ENCODE peak calls at places on chromosomes 3 and 15, in four cellular contexts. One of them, this sample, is unnamed.
A peak's percentile ranks its signal among the peaks of the same experiment; 100 is the strongest.

GRCh38 chr3:172675371-172676193 is 35.3 kb downstream of the NCEH1 start:
- DNase-seq in HepG2: peak; percentile 53
- DNase-seq in H1: no peak
- DNase-seq in A549: no peak
- DNase-seq in this sample: peak; percentile 65

GRCh38 chr15:74790080-74790916 is 8.4 kb downstream of the CSK start:
- DNase-seq in A549: no peak
- DNase-seq in H1: no peak
- DNase-seq in HepG2: no peak
- DNase-seq in this sample: no peak

GRCh38 chr3:183662099-183662498 is 26.7 kb downstream of the KLHL24 start:
- DNase-seq in A549: no peak
- DNase-seq in HepG2: no peak
- DNase-seq in H1: no peak
- DNase-seq in this sample: no peak

GRCh38 chr15:55993804-55994539 is 560 bp upstream of the NEDD4 start:
- DNase-seq in HepG2: peak; percentile 24
- DNase-seq in H1: no peak
- DNase-seq in A549: peak; percentile 50
- DNase-seq in this sample: peak; percentile 36

GRCh38 chr15:25054943-25055342 is 100.2 kb downstream of the SNRPN start:
- DNase-seq in A549: no peak
- DNase-seq in H1: no peak
- DNase-seq in HepG2: no peak
- DNase-seq in this sample: no peak

GRCh38 chr3:32198011-32198410 is 40.5 kb upstream of the CMTM8 start:
- DNase-seq in HepG2: no peak
- DNase-seq in A549: no peak
- DNase-seq in H1: no peak
- DNase-seq in this sample: no peak

GRCh38 chr15:42994546-42994945 is 74.0 kb upstream of the TTBK2 start:
- DNase-seq in HepG2: no peak
- DNase-seq in A549: no peak
- DNase-seq in H1: no peak
- DNase-seq in this sample: no peak

GRCh38 chr3:145776782-145777408 is 384.1 kb downstream of the PLOD2 start:
- DNase-seq in H1: peak; percentile 13
- DNase-seq in HepG2: peak; percentile 47
- DNase-seq in A549: peak; percentile 11
- DNase-seq in this sample: peak; percentile 3

GRCh38 chr15:76330281-76330680 is 6.3 kb upstream of the ISL2 start:
- DNase-seq in H1: no peak
- DNase-seq in HepG2: peak; percentile 47
- DNase-seq in A549: peak; percentile 90
- DNase-seq in this sample: no peak

GRCh38 chr3:56468184-56469106 is at the start of gene ERC2:
- DNase-seq in A549: peak; percentile 6
- DNase-seq in H1: peak; percentile 75
- DNase-seq in HepG2: peak; percentile 34
- DNase-seq in this sample: peak; percentile 15

GRCh38 chr3:126258670-126259069 is 78.3 kb upstream of the ALDH1L1 start:
- DNase-seq in A549: no peak
- DNase-seq in HepG2: no peak
- DNase-seq in H1: no peak
- DNase-seq in this sample: peak; percentile 44

GRCh38 chr3:47890037-47890831 is 87.3 kb downstream of the DHX30 start:
- DNase-seq in HepG2: no peak
- DNase-seq in A549: no peak
- DNase-seq in H1: no peak
- DNase-seq in this sample: no peak

GRCh38 chr3:8981700-8982099 is 18.4 kb upstream of the RAD18 start:
- DNase-seq in HepG2: peak; percentile 29
- DNase-seq in H1: no peak
- DNase-seq in A549: no peak
- DNase-seq in this sample: no peak

GRCh38 chr3:106197532-106198187 is 328.8 kb upstream of the CBLB start:
- DNase-seq in H1: no peak
- DNase-seq in A549: no peak
- DNase-seq in HepG2: no peak
- DNase-seq in this sample: no peak

GRCh38 chr3:160931474-160931873 is 173.7 kb downstream of the B3GALNT1 start:
- DNase-seq in HepG2: no peak
- DNase-seq in A549: no peak
- DNase-seq in H1: no peak
- DNase-seq in this sample: no peak

GRCh38 chr3:46008058-46008457 is 12.4 kb upstream of the FYCO1 start:
- DNase-seq in A549: no peak
- DNase-seq in H1: no peak
- DNase-seq in HepG2: no peak
- DNase-seq in this sample: no peak

GRCh38 chr3:185094691-185095090 is 58.2 kb downstream of the C3orf70 start:
- DNase-seq in A549: no peak
- DNase-seq in HepG2: no peak
- DNase-seq in H1: no peak
- DNase-seq in this sample: no peak

GRCh38 chr3:31399270-31399669 is 133.5 kb upstream of the STT3B start:
- DNase-seq in H1: no peak
- DNase-seq in A549: no peak
- DNase-seq in HepG2: no peak
- DNase-seq in this sample: no peak

GRCh38 chr3:197298858-197299854 is 744 bp upstream of the DLG1 start:
- DNase-seq in HepG2: peak; percentile 49
- DNase-seq in A549: peak; percentile 37
- DNase-seq in H1: no peak
- DNase-seq in this sample: peak; percentile 62

GRCh38 chr3:172101107-172101506 is 61.7 kb downstream of the FNDC3B start:
- DNase-seq in A549: no peak
- DNase-seq in H1: no peak
- DNase-seq in HepG2: peak; percentile 81
- DNase-seq in this sample: peak; percentile 24

GRCh38 chr3:182618085-182618732 is 175.1 kb upstream of the ATP11B start:
- DNase-seq in H1: no peak
- DNase-seq in HepG2: peak; percentile 12
- DNase-seq in A549: no peak
- DNase-seq in this sample: no peak

GRCh38 chr15:49040151-49040550 is 6.1 kb downstream of the SECISBP2L start:
- DNase-seq in A549: no peak
- DNase-seq in H1: no peak
- DNase-seq in HepG2: no peak
- DNase-seq in this sample: no peak

GRCh38 chr3:144636833-144637232 is 665.2 kb downstream of the DIPK2A start:
- DNase-seq in H1: peak; percentile 9
- DNase-seq in HepG2: peak; percentile 2
- DNase-seq in A549: peak; percentile 1
- DNase-seq in this sample: no peak
- TF ChIP-seq RNF2 in H1: no peak
- TF ChIP-seq RNF2 in HepG2: no peak
- TF ChIP-seq RNF2 in A549: no peak
- TF ChIP-seq RNF2 in this sample: no peak

DNA sequence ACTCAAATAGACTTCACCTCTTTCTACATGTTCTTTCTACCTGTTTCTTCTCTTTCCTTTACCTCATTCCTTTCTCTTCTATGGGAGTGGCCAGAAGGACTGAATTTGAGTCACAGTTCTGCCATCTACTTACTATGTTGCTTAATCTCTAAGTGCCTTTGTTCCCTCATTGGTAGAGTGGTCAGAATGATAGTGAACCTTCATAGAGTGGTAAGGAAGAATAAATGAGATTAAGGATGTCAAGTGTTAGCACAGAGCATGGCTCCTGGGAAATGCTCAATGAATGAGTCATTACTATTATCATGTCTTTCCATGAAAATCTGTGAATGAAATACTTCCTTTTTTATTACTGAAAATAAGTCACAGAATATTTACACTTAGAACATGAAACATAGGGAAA is 17.5 kb downstream of the TMEM207 start:
- DNase-seq in HepG2: no peak
- DNase-seq in A549: no peak
- DNase-seq in H1: no peak
- DNase-seq in this sample: no peak
- TF ChIP-seq RNF2 in HepG2: no peak
- TF ChIP-seq RNF2 in A549: no peak
- TF ChIP-seq RNF2 in H1: no peak
- TF ChIP-seq RNF2 in this sample: no peak

GRCh38 chr15:95470997-95471692 is 859.4 kb upstream of the NR2F2 start:
- DNase-seq in A549: no peak
- DNase-seq in HepG2: no peak
- DNase-seq in H1: no peak
- DNase-seq in this sample: no peak
- TF ChIP-seq RNF2 in A549: no peak
- TF ChIP-seq RNF2 in HepG2: no peak
- TF ChIP-seq RNF2 in H1: no peak
- TF ChIP-seq RNF2 in this sample: no peak

GRCh38 chr3:140436421-140436820 is 241.4 kb upstream of the TRIM42 start:
- DNase-seq in A549: no peak
- DNase-seq in HepG2: no peak
- DNase-seq in H1: no peak
- DNase-seq in this sample: no peak
- TF ChIP-seq RNF2 in A549: no peak
- TF ChIP-seq RNF2 in HepG2: no peak
- TF ChIP-seq RNF2 in H1: no peak
- TF ChIP-seq RNF2 in this sample: no peak

GRCh38 chr3:122351612-122352011 is 26.6 kb downstream of the CSTA start:
- DNase-seq in A549: no peak
- DNase-seq in H1: no peak
- DNase-seq in HepG2: no peak
- DNase-seq in this sample: no peak

GRCh38 chr3:122353215-122353614 is 28.2 kb downstream of the CSTA start:
- DNase-seq in A549: no peak
- DNase-seq in H1: no peak
- DNase-seq in HepG2: no peak
- DNase-seq in this sample: no peak

GRCh38 chr3:122349171-122349570 is 24.1 kb downstream of the CSTA start:
- DNase-seq in H1: no peak
- DNase-seq in HepG2: no peak
- DNase-seq in A549: no peak
- DNase-seq in this sample: no peak

GRCh38 chr3:122353901-122354401 is 28.9 kb downstream of the CSTA start:
- DNase-seq in H1: no peak
- DNase-seq in HepG2: no peak
- DNase-seq in A549: no peak
- DNase-seq in this sample: no peak

DNA sequence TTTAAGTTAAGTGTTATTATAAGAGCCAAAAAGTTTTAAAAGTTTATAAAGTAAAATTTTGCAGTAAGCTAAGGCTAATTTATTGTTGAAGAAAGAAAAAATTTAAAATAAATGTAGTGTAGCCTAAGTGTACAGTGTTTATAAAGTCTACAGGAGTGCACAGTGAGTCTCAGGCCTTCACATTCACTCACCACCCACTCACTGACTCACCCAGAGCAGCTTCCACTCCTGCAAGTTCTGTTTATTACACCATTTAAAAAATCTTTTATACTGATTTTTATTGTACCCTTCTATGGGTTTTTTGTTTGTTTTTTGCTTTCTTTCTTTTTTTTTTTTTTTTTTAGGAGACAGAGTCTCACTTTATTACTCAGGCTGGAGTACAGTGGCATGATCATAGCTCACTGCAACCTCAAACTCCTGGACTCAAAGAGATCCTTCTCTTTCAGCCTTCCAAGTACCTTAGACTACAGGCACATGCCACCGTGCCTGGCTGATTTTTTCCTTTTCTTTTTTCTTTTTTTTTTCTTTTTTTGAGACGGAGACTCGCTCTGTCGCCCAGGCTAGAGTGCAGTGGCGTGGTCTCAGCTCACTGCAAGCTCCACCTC is 25.9 kb downstream of the CSTA start:
- DNase-seq in A549: no peak
- DNase-seq in HepG2: no peak
- DNase-seq in H1: no peak
- DNase-seq in this sample: no peak
- TF ChIP-seq RNF2 in A549: no peak
- TF ChIP-seq RNF2 in HepG2: no peak
- TF ChIP-seq RNF2 in H1: no peak
- TF ChIP-seq RNF2 in this sample: no peak

GRCh38 chr3:43870844-43871626 is 180.3 kb downstream of the ABHD5 start:
- DNase-seq in H1: no peak
- DNase-seq in HepG2: no peak
- DNase-seq in A549: no peak
- DNase-seq in this sample: no peak
- TF ChIP-seq RNF2 in H1: no peak
- TF ChIP-seq RNF2 in HepG2: no peak
- TF ChIP-seq RNF2 in A549: no peak
- TF ChIP-seq RNF2 in this sample: no peak

DNA sequence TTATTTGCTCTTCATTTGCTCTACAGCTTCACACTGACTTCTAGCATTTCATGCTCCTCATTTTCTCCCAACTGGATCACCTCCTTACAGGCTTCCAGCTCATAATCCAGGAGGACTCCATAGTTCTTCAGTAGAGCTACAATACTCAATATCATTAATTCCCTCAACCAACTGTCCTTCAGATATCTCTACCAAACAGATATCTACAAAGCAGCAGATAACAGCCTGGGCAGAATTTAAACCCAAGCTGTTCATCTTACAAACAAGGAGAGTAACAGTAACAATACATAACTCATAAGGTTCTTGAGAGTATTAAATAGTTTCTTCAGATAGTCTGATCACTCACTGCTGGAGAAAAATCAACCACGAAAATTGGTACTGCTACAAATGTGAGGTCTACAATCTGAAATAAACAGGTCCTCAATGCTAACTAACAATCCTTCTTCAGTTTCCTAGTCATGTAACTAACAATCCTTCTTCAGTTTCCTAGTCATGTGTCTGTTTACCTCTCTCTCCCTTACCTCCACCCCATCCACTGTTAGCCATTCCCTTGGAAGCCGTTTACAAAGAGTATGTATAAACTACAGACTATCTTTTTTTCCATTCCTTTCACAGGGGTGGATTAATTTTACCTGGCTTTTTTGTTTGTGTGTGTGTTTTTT is 5.0 kb downstream of the PEAK1 start:
- DNase-seq in A549: no peak
- DNase-seq in HepG2: no peak
- DNase-seq in H1: no peak
- DNase-seq in this sample: peak; percentile 33
- TF ChIP-seq RNF2 in A549: no peak
- TF ChIP-seq RNF2 in HepG2: no peak
- TF ChIP-seq RNF2 in H1: no peak
- TF ChIP-seq RNF2 in this sample: no peak

DNA sequence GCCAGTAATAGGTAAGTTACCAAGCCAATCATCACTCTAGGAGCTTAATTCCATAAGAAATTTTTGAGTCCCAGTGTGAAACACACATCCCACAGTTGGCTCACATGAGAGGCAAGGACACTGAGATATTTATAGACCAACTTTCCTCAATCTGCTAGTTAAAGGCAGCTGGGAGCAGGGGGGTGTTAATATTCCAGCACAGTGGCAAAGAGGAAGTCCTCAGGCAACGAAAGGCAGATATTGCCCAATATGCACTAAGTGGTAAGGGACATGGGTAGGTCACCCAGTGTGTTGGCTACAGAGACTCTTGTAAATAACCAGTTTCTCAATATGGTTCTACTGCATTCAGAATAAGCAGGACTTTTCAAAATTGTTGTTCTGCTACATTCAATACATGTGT is 61.0 kb downstream of the TOP2B start:
- DNase-seq in HepG2: no peak
- DNase-seq in H1: no peak
- DNase-seq in A549: no peak
- DNase-seq in this sample: no peak
- TF ChIP-seq RNF2 in HepG2: no peak
- TF ChIP-seq RNF2 in H1: no peak
- TF ChIP-seq RNF2 in A549: no peak
- TF ChIP-seq RNF2 in this sample: no peak

This sample was measured in K562.